ENCODE peak calls at places on chromosomes 16 and 17, in eight cellular contexts. U is astrocyte, V is WERI-Rb-1, L is hepatocyte, K is ovary, D is psoas muscle, T is testis, R is lower lobe of right lung. E is an unnamed sample.

GRCh38 chr16:22370038-22370541 is 4.3 kb downstream of the CDR2 start:
- DNase-seq in U (peak; percentile 75), V (no peak), L (no peak), K (no peak), D (no peak), T (no peak), R (no peak), E (no peak)

GRCh38 chr17:82055965-82056728 is 4.4 kb downstream of the GPS1 start:
- DNase-seq in U (no peak), V (no peak), L (no peak), K (no peak), D (peak; percentile 47), T (no peak), R (no peak), E (no peak)

GRCh38 chr16:56013962-56014552 is 138.9 kb upstream of the CES5A start:
- DNase-seq in U (no peak), V (peak; percentile 27), L (peak; percentile 81), K (peak; percentile 41), D (peak; percentile 54), T (peak; percentile 68), R (peak; percentile 57), E (peak; percentile 55)

GRCh38 chr17:41511130-41511529 is 5.7 kb upstream of the KRT13 start:
- DNase-seq in U (no peak), V (peak; percentile 78), L (peak; percentile 63), K (no peak), D (no peak), T (no peak), R (no peak), E (peak; percentile 83)

GRCh38 chr16:84350611-84351400 is 17.5 kb upstream of the ATP2C2 start:
- DNase-seq in U (no peak), V (peak; percentile 38), L (no peak), K (no peak), D (no peak), T (no peak), R (no peak), E (no peak)

GRCh38 chr16:74563828-74564263 is 43.1 kb downstream of the GLG1 start:
- DNase-seq in U (peak; percentile 44), V (no peak), L (peak; percentile 48), K (no peak), D (peak; percentile 64), T (no peak), R (peak; percentile 67), E (no peak)

GRCh38 chr17:57603978-57604377 is 141.1 kb downstream of the CCDC182 start:
- DNase-seq in U (no peak), V (no peak), L (no peak), K (no peak), D (no peak), T (peak; percentile 42), R (peak; percentile 72), E (no peak)

GRCh38 chr17:8859029-8859803 is 8.3 kb downstream of the PIK3R6 start:
- DNase-seq in U (peak; percentile 23), V (no peak), L (no peak), K (no peak), D (no peak), T (no peak), R (peak; percentile 65), E (no peak)

GRCh38 chr17:81834831-81835267 is at the start of gene PPP1R27:
- DNase-seq in U (no peak), V (peak; percentile 95), L (no peak), K (no peak), D (peak; percentile 97), T (no peak), R (no peak), E (no peak)

DNA sequence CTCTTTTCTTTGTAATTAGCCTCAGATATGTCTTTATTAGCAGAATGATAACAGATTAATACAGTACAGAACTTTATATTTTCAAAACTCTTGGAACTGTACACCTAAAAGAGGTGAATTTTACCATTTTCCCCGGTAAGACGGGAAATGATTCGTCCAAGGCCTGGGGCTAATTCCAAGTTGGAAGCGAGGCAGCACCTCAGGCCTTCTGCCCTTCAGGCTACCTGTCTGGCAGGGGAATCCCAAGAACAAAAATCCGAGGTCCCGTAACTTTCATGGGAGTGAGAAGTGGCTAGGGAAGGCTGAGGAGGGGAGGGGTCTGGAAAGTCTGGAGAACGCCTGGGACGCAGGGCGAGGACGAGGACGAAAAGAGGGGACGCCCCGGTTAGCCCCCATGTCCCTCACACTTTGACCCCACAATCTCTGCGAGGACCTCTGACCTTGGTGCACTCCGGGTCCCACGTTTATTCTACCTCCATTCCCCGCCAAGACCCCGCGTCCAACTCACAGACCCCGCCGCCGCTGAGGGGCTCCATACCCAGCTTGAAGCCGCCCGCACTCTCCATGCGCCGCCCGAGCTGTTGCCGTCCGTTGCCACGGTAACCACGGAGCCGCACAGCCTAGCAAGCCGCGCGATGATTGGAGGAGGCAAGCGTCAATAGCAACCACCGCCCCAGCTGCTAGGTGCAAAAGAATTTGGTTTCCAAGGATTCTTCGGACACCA is at the start of gene HYDIN:
- DNase-seq in U (peak; percentile 29), V (no peak), L (peak; percentile 92), K (peak; percentile 57), D (no peak), T (peak; percentile 94), R (peak; percentile 75), E (peak; percentile 92)
- H3K4me3 ChIP-seq in U (peak within 1 kb of the TSS; percentile 51), V (no peak within 1 kb of the TSS), L (peak within 1 kb of the TSS; percentile 10), K (no peak within 1 kb of the TSS), D (no peak within 1 kb of the TSS), T (peak within 1 kb of the TSS; percentile 45), R (no peak within 1 kb of the TSS), E (peak within 1 kb of the TSS; percentile 67)

DNA sequence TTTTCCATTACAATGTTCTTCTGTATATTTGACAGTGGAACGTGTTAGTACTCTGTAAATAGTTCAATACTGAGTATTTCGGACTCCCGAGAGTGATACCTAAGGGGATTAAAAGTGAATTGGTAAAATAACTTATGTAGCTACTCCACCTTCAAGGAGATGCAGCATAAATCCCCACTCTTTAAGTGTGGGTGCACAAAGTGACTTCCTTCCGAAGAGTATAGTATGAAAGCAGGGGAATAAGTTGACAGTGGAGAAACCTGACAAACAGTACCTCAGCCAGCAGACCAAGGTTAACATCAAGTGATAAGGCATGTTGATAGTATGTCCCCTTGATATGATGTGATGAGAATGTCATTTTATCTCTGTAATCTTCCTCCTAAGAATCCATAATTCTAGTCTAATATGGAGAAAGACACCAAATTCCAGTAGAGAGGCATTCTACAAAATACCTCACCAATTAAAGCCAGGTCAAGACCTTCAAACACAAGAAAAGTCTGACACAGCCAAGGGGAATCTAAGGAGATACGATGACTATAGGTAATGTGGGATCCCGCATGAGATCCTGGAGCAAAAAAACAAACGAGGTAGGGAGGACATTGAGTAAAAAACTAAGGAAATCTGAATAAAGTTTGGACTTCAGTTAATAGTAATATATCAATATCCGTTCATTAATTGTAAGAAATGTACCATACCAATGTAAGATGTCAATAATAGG is 1.8 kb upstream of the ZPBP2 start:
- DNase-seq in U (no peak), V (no peak), L (no peak), K (no peak), D (no peak), T (no peak), R (no peak), E (no peak)
- H3K27me3 ChIP-seq in U (peaks cover 67% of the 10 kb centered on the region), V (peaks cover 20% of the 10 kb centered on the region), L (peaks cover 49% of the 10 kb centered on the region), K (peaks cover 2% of the 10 kb centered on the region), D (peaks cover 24% of the 10 kb centered on the region), T (peaks cover 3% of the 10 kb centered on the region), R (peaks cover 70% of the 10 kb centered on the region), E (peaks cover 45% of the 10 kb centered on the region)

DNA sequence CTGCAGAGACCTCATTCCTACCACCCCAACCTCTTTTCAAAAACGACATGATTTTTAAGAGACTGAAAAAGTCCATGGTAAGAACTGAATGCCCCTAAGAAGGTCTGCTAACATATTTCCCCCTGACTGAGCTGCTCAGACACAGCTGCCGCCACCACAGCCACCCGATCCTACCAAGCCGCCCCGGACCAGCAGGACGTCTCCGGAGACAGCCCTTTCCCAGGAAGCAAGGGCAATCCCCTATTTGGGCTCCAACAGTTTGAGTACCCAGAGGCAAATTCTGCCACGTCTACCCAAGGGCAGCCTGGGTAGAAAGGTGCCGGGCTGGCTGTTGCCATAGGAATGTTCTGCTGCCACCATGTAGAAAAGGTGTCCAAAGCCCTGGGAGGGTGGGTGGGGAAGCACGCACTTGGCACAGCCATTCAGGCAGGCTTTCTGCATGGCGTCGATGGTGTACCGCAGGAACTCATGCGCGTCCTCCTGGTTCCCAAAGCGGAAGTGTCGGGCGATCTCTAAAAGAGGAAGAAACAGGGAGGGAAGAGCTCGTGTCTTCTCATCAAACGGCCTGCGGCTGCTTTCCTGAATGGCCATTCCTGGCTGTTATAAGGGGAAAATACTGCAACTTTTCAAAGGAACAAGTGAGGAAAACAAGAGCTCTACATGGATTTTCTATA is 13.6 kb downstream of the USP36 start:
- DNase-seq in U (no peak), V (no peak), L (no peak), K (peak; percentile 29), D (peak; percentile 55), T (no peak), R (peak; percentile 78), E (no peak)
- H3K36me3 ChIP-seq in U (peaks cover 56% of the 10 kb centered on the region), V (peaks cover 96% of the 10 kb centered on the region), L (no peaks in the 10 kb centered on the region), K (no peaks in the 10 kb centered on the region), D (peaks cover 3% of the 10 kb centered on the region), T (no peaks in the 10 kb centered on the region), R (peaks cover 100% of the 10 kb centered on the region), E (peaks cover 52% of the 10 kb centered on the region)

DNA sequence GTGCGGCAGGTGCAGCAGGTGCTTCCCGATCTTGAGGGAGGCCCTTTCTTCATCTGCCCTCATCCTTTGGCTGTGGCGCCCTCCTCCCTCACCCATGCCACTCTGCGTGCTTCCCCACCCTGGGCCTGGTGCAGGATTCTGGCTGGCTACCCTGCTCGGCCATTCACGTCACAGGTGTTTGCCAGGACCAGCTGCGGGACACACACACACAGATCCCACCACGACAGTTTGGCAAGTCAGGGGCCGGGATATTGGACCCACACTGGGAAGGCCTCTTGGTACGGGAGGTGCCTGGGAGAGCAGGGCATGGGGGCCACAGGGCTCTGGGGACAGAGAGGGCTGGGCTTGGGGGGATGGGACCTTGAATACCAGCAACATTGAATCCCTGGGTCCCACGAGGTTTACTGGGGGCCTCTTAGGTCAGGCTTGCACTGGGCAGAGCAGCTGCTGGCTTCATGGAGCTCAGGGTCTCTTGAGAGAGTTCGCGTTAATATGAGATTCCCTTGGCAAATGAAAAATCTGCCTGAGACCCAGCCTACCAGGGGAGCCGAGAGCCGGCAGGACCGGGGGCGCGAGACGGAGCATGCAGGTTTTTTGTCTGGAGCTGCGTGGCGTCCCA is 15.1 kb downstream of the ADCY7 start:
- DNase-seq in U (no peak), V (no peak), L (no peak), K (no peak), D (peak; percentile 35), T (no peak), R (peak; percentile 47), E (no peak)
- H3K4me3 ChIP-seq in U (no peak overlapping the region), V (no peak overlapping the region), L (no peak overlapping the region), K (no peak overlapping the region), D (no peak overlapping the region), T (no peak overlapping the region), R (peak overlapping the region; percentile 37), E (no peak overlapping the region)

E was measured in H7.